ENCODE peak calls at places on chromosome 19, in four cellular contexts. One of them, this sample, is unnamed.

GRCh38 chr19:39119830-39120229 is 5.8 kb upstream of the PAK4 start:
- DNase-seq in psoas muscle: no peak
- DNase-seq in fibroblast of lung: no peak
- DNase-seq in bronchial epithelial cell: no peak
- DNase-seq in this sample: no peak

GRCh38 chr19:48415395-48415794 is 21.9 kb downstream of the GRIN2D start:
- DNase-seq in psoas muscle: peak; percentile 86
- DNase-seq in fibroblast of lung: peak; percentile 51
- DNase-seq in bronchial epithelial cell: peak; percentile 57
- DNase-seq in this sample: peak; percentile 64

GRCh38 chr19:31330237-31330636 is 19.0 kb downstream of the TSHZ3 start:
- DNase-seq in psoas muscle: no peak
- DNase-seq in fibroblast of lung: no peak
- DNase-seq in bronchial epithelial cell: no peak
- DNase-seq in this sample: no peak

GRCh38 chr19:28710278-28710677 is 502.7 kb downstream of the UQCRFS1 start:
- DNase-seq in psoas muscle: no peak
- DNase-seq in fibroblast of lung: peak; percentile 81
- DNase-seq in bronchial epithelial cell: peak; percentile 61
- DNase-seq in this sample: peak; percentile 65

GRCh38 chr19:33370783-33371182 is 2.7 kb upstream of the CEBPG start:
- DNase-seq in psoas muscle: no peak
- DNase-seq in fibroblast of lung: no peak
- DNase-seq in bronchial epithelial cell: peak; percentile 99
- DNase-seq in this sample: no peak

GRCh38 chr19:18284710-18285430 is 3.4 kb upstream of the JUND start:
- DNase-seq in psoas muscle: no peak
- DNase-seq in fibroblast of lung: no peak
- DNase-seq in bronchial epithelial cell: no peak
- DNase-seq in this sample: no peak

GRCh38 chr19:4597278-4597974 is 37.9 kb upstream of the SEMA6B start:
- DNase-seq in psoas muscle: no peak
- DNase-seq in fibroblast of lung: no peak
- DNase-seq in bronchial epithelial cell: no peak
- DNase-seq in this sample: no peak

GRCh38 chr19:53870485-53870844 is 2.8 kb downstream of the MYADM start:
- DNase-seq in psoas muscle: no peak
- DNase-seq in fibroblast of lung: no peak
- DNase-seq in bronchial epithelial cell: no peak
- DNase-seq in this sample: no peak

GRCh38 chr19:4581381-4582111 is 22.1 kb upstream of the SEMA6B start:
- DNase-seq in psoas muscle: no peak
- DNase-seq in fibroblast of lung: no peak
- DNase-seq in bronchial epithelial cell: no peak
- DNase-seq in this sample: peak; percentile 25

GRCh38 chr19:55251296-55252081 is 7.3 kb downstream of the PPP6R1 start:
- DNase-seq in psoas muscle: peak; percentile 32
- DNase-seq in fibroblast of lung: no peak
- DNase-seq in bronchial epithelial cell: peak; percentile 41
- DNase-seq in this sample: peak; percentile 14

GRCh38 chr19:2695288-2695866 is 7.1 kb downstream of the GNG7 start:
- DNase-seq in psoas muscle: no peak
- DNase-seq in fibroblast of lung: no peak
- DNase-seq in bronchial epithelial cell: no peak
- DNase-seq in this sample: no peak

GRCh38 chr19:50230379-50231351 is 27.2 kb downstream of the MYH14 start:
- DNase-seq in psoas muscle: no peak
- DNase-seq in fibroblast of lung: no peak
- DNase-seq in bronchial epithelial cell: no peak
- DNase-seq in this sample: no peak
- H3K4me3 ChIP-seq in psoas muscle: no peak overlapping the region
- H3K4me3 ChIP-seq in fibroblast of lung: no peak overlapping the region
- H3K4me3 ChIP-seq in bronchial epithelial cell: no peak overlapping the region
- H3K4me3 ChIP-seq in this sample: no peak overlapping the region

GRCh38 chr19:12495002-12495802 is 10.6 kb upstream of the ZNF709 start:
- DNase-seq in psoas muscle: peak; percentile 96
- DNase-seq in fibroblast of lung: peak; percentile 75
- DNase-seq in bronchial epithelial cell: peak; percentile 80
- DNase-seq in this sample: peak; percentile 78
- TF ChIP-seq CTCF in psoas muscle: peak; percentile 39
- TF ChIP-seq CTCF in fibroblast of lung: peak; percentile 27
- TF ChIP-seq CTCF in bronchial epithelial cell: peak; percentile 47
- TF ChIP-seq CTCF in this sample: peak; percentile 37

DNA sequence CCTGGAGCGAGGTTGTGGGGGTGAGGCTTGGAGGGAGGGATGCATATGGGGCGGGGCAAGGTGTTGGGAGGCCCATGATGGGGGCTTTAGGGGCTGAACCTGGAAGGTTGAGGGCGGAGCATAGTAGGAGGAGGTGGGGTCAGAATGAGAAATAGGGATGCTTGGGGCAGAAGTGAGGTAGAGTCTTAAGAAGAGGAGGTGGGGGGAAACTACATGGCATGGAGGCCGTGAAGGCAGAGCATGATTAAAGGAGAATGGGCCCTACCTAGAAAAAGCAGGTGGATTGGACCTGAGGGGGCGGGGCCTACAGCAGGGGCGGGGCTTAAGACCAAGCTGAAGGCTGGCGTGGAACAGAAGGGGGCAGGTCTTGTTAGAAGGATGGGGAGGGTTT is 789 bp downstream of the NR1H2 start:
- DNase-seq in psoas muscle: peak; percentile 68
- DNase-seq in fibroblast of lung: no peak
- DNase-seq in bronchial epithelial cell: peak; percentile 19
- DNase-seq in this sample: no peak
- H3K4me3 ChIP-seq in psoas muscle: peak overlapping the region; percentile 91
- H3K4me3 ChIP-seq in fibroblast of lung: peak overlapping the region; percentile 33
- H3K4me3 ChIP-seq in bronchial epithelial cell: no peak overlapping the region
- H3K4me3 ChIP-seq in this sample: peak overlapping the region; percentile 27

DNA sequence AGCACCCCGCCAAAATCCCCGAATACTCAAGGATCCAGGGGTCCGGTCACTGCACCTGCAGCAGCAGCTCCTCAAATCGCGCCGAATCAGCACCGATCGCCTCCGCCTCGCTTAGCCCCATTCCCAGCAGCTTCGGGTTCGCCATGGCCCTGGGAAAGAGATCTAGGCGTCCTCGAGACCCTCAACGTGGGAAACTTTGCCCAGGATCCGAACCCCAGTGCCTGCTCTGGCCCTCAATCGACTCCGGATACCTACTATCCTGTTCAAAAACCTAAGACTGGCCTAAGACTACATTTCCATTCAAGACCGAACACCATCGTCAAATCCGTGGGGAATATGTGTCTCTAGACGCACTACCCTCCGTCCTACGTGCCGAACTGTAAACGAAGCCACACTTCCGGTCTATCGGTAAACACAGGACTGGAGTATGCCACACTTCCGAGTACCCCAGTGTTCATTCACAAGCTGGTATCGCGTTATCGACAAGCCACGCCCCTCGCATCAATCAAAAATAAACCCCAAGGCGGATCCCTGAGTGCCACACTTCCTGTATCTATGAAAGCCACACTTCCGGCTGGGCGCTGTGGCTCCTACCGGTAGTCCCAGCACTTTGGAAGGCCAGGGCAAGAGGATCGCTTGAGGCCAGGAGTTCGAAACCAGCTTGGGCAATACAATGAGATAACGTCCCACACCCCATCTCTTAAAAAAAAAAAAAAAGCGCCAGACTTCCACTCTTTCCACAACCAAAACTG is at the start of gene PIH1D1:
- DNase-seq in psoas muscle: peak; percentile 98
- DNase-seq in fibroblast of lung: peak; percentile 99
- DNase-seq in bronchial epithelial cell: peak; percentile 98
- DNase-seq in this sample: peak; percentile 99
- TF ChIP-seq CTCF in psoas muscle: no peak
- TF ChIP-seq CTCF in fibroblast of lung: peak; percentile 33
- TF ChIP-seq CTCF in bronchial epithelial cell: peak; percentile 24
- TF ChIP-seq CTCF in this sample: peak; percentile 12

GRCh38 chr19:46927893-46928292 is 67.1 kb downstream of the ARHGAP35 start:
- DNase-seq in psoas muscle: no peak
- DNase-seq in fibroblast of lung: no peak
- DNase-seq in bronchial epithelial cell: no peak
- DNase-seq in this sample: no peak

GRCh38 chr19:46924874-46925547 is 64.2 kb downstream of the ARHGAP35 start:
- DNase-seq in psoas muscle: no peak
- DNase-seq in fibroblast of lung: no peak
- DNase-seq in bronchial epithelial cell: peak; percentile 51
- DNase-seq in this sample: no peak

GRCh38 chr19:46927106-46927505 is 66.3 kb downstream of the ARHGAP35 start:
- DNase-seq in psoas muscle: no peak
- DNase-seq in fibroblast of lung: no peak
- DNase-seq in bronchial epithelial cell: peak; percentile 98
- DNase-seq in this sample: no peak

GRCh38 chr19:46926201-46927071 is 65.6 kb downstream of the ARHGAP35 start:
- DNase-seq in psoas muscle: no peak
- DNase-seq in fibroblast of lung: no peak
- DNase-seq in bronchial epithelial cell: no peak
- DNase-seq in this sample: no peak

GRCh38 chr19:46925548-46925950 is 64.8 kb downstream of the ARHGAP35 start:
- DNase-seq in psoas muscle: no peak
- DNase-seq in fibroblast of lung: no peak
- DNase-seq in bronchial epithelial cell: peak; percentile 92
- DNase-seq in this sample: no peak
- H3K4me3 ChIP-seq in psoas muscle: no peak overlapping the region
- H3K4me3 ChIP-seq in fibroblast of lung: no peak overlapping the region
- H3K4me3 ChIP-seq in bronchial epithelial cell: no peak overlapping the region
- H3K4me3 ChIP-seq in this sample: no peak overlapping the region

DNA sequence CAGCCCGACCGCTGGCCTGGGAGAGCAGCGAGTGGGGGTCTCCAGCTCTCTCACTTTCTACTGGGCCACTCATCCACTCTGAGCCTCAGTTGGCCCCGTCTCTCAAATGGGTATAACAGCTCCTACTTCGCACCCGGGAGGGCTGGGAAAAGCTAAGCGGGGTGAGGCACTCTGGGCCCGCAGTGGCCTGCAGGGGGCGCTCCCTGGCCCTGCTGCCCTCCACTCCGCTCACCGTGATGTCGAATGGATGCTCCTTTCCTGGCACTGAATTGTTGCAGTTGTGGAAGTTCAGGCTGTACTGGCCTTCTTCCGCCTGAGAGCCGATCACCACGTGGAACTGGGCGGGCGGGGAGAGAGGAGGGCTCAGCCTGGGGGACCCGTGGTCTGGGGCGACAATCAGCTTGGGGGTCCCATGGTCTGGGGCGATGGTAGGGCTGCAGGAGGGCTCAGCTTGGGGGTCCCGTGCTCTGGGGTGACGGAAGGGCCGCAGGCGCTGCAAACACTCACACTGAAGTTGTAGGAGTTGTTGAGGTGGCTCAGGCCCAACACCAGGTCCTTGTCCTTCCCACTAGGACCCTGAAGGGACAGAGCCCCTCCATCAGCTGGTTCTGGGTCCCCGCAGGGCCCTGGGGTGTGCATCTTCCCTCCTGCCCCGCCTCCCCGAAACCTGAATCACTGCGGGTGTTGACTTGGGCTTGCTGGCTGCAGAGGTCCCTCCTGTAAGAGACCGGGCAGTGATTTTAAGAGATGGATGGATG is 3.9 kb downstream of the GPR108 start:
- DNase-seq in psoas muscle: peak; percentile 54
- DNase-seq in fibroblast of lung: no peak
- DNase-seq in bronchial epithelial cell: no peak
- DNase-seq in this sample: no peak
- TF ChIP-seq CTCF in psoas muscle: peak; percentile 11
- TF ChIP-seq CTCF in fibroblast of lung: peak; percentile 8
- TF ChIP-seq CTCF in bronchial epithelial cell: peak; percentile 25
- TF ChIP-seq CTCF in this sample: peak; percentile 33

GRCh38 chr19:10228925-10229324 is 2.2 kb downstream of the S1PR2 start:
- DNase-seq in psoas muscle: no peak
- DNase-seq in fibroblast of lung: peak; percentile 80
- DNase-seq in bronchial epithelial cell: peak; percentile 25
- DNase-seq in this sample: no peak
- H3K4me3 ChIP-seq in psoas muscle: no peak overlapping the region
- H3K4me3 ChIP-seq in fibroblast of lung: no peak overlapping the region
- H3K4me3 ChIP-seq in bronchial epithelial cell: no peak overlapping the region
- H3K4me3 ChIP-seq in this sample: no peak overlapping the region

GRCh38 chr19:34676697-34677385 is at the start of gene SCGB2B2:
- DNase-seq in psoas muscle: no peak
- DNase-seq in fibroblast of lung: no peak
- DNase-seq in bronchial epithelial cell: no peak
- DNase-seq in this sample: no peak
- TF ChIP-seq CTCF in psoas muscle: peak; percentile 16
- TF ChIP-seq CTCF in fibroblast of lung: no peak
- TF ChIP-seq CTCF in bronchial epithelial cell: peak; percentile 16
- TF ChIP-seq CTCF in this sample: peak; percentile 37

This sample was measured in astrocyte of the spinal cord.